ENCODE peak calls at places on chromosomes 12 and 14, in nine cellular contexts. B is astrocyte of the spinal cord, D is spleen, R is OCI-LY7, Z is AG09319, H is upper lobe of right lung, C is RWPE1, M is A673, J is transverse colon. L is an unnamed sample.

GRCh38 chr12:52440821-52441319 is 6.7 kb upstream of the KRT75 start:
- DNase-seq in B (peak), D (no peak), R (no peak), Z (no peak), H (no peak), C (peak), M (no peak), J (no peak), L (peak)

GRCh38 chr12:124713436-124714082 is 146.1 kb upstream of the NCOR2 start:
- DNase-seq in B (peak), D (no peak), R (no peak), Z (no peak), H (no peak), C (no peak), M (no peak), J (no peak), L (peak)

GRCh38 chr12:25756974-25757665 is 201.4 kb upstream of the RASSF8 start:
- DNase-seq in B (no peak), D (no peak), R (no peak), Z (no peak), H (no peak), C (no peak), M (no peak), J (no peak), L (no peak)

GRCh38 chr12:39723831-39724230 is 104.2 kb upstream of the ABCD2 start:
- DNase-seq in B (peak), D (no peak), R (no peak), Z (no peak), H (no peak), C (peak), M (peak), J (no peak), L (peak)

GRCh38 chr12:103929909-103930786 is at the start of gene HSP90B1:
- DNase-seq in B (peak), D (peak), R (peak), Z (peak), H (peak), C (peak), M (peak), J (peak), L (peak)

GRCh38 chr12:12240671-12241345 is 26.0 kb downstream of the LRP6 start:
- DNase-seq in B (peak), D (no peak), R (no peak), Z (no peak), H (no peak), C (no peak), M (peak), J (no peak), L (peak)

GRCh38 chr14:68563256-68564131 is 229.4 kb downstream of the ZFP36L1 start:
- DNase-seq in B (no peak), D (no peak), R (no peak), Z (peak), H (no peak), C (no peak), M (no peak), J (no peak), L (peak)

GRCh38 chr12:6538420-6539275 is 4.3 kb downstream of the GAPDH start:
- DNase-seq in B (no peak), D (no peak), R (peak), Z (no peak), H (no peak), C (no peak), M (peak), J (no peak), L (no peak)

GRCh38 chr12:24821691-24822090 is 127.2 kb downstream of the BCAT1 start:
- DNase-seq in B (peak), D (no peak), R (no peak), Z (no peak), H (no peak), C (peak), M (no peak), J (no peak), L (no peak)

GRCh38 chr12:14264316-14264715 is 101.2 kb upstream of the ATF7IP start:
- DNase-seq in B (no peak), D (no peak), R (no peak), Z (no peak), H (no peak), C (no peak), M (peak), J (no peak), L (peak)

GRCh38 chr12:95608252-95609033 is 57.2 kb upstream of the USP44 start:
- DNase-seq in B (peak), D (no peak), R (no peak), Z (no peak), H (peak), C (peak), M (peak), J (no peak), L (peak)

GRCh38 chr12:121175383-121176119 is 34.4 kb upstream of the P2RX4 start:
- DNase-seq in B (no peak), D (no peak), R (peak), Z (no peak), H (no peak), C (no peak), M (no peak), J (no peak), L (no peak)

GRCh38 chr12:78002878-78003277 is 172.2 kb downstream of the NAV3 start:
- DNase-seq in B (no peak), D (no peak), R (peak), Z (no peak), H (no peak), C (no peak), M (peak), J (no peak), L (peak)

GRCh38 chr12:74515849-74516248 is 21.8 kb upstream of the ATXN7L3B start:
- DNase-seq in B (no peak), D (no peak), R (no peak), Z (no peak), H (no peak), C (no peak), M (no peak), J (no peak), L (no peak)

GRCh38 chr12:132506730-132507538 is 17.0 kb downstream of the FBRSL1 start:
- DNase-seq in B (peak), D (peak), R (no peak), Z (peak), H (peak), C (no peak), M (peak), J (peak), L (peak)

GRCh38 chr12:91772411-91772810 is 373.2 kb downstream of the BTG1 start:
- DNase-seq in B (no peak), D (no peak), R (no peak), Z (no peak), H (no peak), C (no peak), M (no peak), J (no peak), L (no peak)

GRCh38 chr12:109870648-109871047 is 9.7 kb downstream of the GLTP start:
- DNase-seq in B (peak), D (no peak), R (no peak), Z (no peak), H (no peak), C (no peak), M (no peak), J (no peak), L (peak)

GRCh38 chr12:57148469-57149308 is 1.3 kb upstream of the LRP1-AS start:
- DNase-seq in B (no peak), D (no peak), R (no peak), Z (peak), H (peak), C (no peak), M (no peak), J (peak), L (peak)

GRCh38 chr12:104573-105081 is 38.1 kb downstream of the IQSEC3 start:
- DNase-seq in B (no peak), D (no peak), R (no peak), Z (no peak), H (no peak), C (no peak), M (no peak), J (peak), L (no peak)

GRCh38 chr14:77290705-77291104 is 19.7 kb upstream of the NGB start:
- DNase-seq in B (no peak), D (no peak), R (peak), Z (no peak), H (no peak), C (no peak), M (no peak), J (no peak), L (no peak)
- TF ChIP-seq CTCF in B (peak), D (no peak), R (peak), Z (no peak), H (no peak), C (no peak), M (no peak), J (no peak), L (no peak)

GRCh38 chr14:42110167-42110566 is 503.5 kb downstream of the LRFN5 start:
- DNase-seq in B (peak), D (no peak), R (peak), Z (peak), H (no peak), C (peak), M (peak), J (no peak), L (peak)
- TF ChIP-seq CTCF in B (peak), D (no peak), R (peak), Z (peak), H (peak), C (peak), M (peak), J (no peak), L (peak)

GRCh38 chr14:24213866-24214652 is 771 bp upstream of the CHMP4A start:
- DNase-seq in B (no peak), D (no peak), R (no peak), Z (no peak), H (no peak), C (no peak), M (no peak), J (no peak), L (no peak)
- TF ChIP-seq CTCF in B (no peak), D (no peak), R (peak), Z (no peak), H (no peak), C (no peak), M (no peak), J (no peak), L (no peak)

DNA sequence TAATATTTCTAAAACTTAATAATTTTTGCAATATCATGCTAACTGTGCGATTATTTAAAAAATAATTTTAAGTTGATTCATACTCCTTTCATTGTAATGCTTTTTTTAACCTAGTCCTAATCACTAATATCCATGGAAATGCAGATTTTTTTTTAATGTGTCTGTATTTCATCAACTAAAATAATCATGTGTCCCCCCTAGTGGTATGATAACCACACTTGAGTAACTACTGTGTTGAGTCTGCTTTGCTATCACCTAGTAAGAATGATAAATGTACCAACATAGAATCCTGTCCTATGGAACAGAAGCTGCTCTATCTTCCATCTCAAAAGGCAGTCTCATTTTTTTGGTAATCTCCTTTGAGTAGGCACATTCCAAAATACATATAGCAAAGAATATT is 19.1 kb upstream of the SYNE2 start:
- DNase-seq in B (no peak), D (no peak), R (peak), Z (no peak), H (no peak), C (no peak), M (no peak), J (no peak), L (no peak)
- TF ChIP-seq CTCF in B (no peak), D (no peak), R (peak), Z (no peak), H (no peak), C (no peak), M (no peak), J (no peak), L (peak)

DNA sequence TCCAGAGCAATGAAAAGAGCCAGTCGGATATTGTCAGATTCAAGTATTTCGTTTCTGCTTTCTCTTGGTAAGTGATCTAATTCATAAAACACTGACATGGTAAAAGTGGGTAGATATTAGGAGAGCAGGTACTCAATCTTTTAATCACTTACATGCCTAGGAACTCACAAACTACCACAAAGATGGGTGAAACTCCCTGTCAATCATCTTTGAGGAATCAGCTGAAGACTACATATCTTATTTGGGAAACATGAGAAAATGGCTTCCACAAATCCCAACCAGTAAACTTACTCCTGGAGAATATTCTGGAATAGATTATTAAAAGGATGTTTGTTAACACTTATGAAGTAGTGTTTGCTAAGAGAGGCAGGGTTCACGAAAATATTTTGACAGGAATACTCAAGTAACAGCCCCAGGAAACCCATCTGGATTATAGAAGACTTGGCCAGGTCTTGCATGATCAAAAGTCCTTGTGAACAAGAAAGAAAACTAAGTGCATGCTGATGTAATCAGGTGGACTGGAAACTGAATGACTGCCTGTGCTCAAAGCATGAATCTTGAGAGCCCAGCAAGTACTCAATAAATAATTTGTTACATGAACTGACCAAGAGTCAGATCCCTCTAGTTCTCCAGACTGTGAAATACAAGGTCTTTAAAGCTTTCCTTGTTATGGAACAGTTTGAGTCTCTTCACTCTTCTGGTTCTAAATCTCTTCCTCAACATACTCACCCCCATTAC is 15.5 kb downstream of the CNIH1 start:
- DNase-seq in B (no peak), D (no peak), R (no peak), Z (no peak), H (no peak), C (no peak), M (no peak), J (no peak), L (no peak)
- TF ChIP-seq CTCF in B (no peak), D (no peak), R (no peak), Z (no peak), H (no peak), C (no peak), M (no peak), J (no peak), L (no peak)

GRCh38 chr12:63753743-63754142 is 26.0 kb upstream of the RXYLT1 start:
- DNase-seq in B (no peak), D (no peak), R (no peak), Z (no peak), H (no peak), C (no peak), M (peak), J (no peak), L (no peak)
- TF ChIP-seq CTCF in B (peak), D (no peak), R (no peak), Z (peak), H (no peak), C (no peak), M (peak), J (no peak), L (peak)

DNA sequence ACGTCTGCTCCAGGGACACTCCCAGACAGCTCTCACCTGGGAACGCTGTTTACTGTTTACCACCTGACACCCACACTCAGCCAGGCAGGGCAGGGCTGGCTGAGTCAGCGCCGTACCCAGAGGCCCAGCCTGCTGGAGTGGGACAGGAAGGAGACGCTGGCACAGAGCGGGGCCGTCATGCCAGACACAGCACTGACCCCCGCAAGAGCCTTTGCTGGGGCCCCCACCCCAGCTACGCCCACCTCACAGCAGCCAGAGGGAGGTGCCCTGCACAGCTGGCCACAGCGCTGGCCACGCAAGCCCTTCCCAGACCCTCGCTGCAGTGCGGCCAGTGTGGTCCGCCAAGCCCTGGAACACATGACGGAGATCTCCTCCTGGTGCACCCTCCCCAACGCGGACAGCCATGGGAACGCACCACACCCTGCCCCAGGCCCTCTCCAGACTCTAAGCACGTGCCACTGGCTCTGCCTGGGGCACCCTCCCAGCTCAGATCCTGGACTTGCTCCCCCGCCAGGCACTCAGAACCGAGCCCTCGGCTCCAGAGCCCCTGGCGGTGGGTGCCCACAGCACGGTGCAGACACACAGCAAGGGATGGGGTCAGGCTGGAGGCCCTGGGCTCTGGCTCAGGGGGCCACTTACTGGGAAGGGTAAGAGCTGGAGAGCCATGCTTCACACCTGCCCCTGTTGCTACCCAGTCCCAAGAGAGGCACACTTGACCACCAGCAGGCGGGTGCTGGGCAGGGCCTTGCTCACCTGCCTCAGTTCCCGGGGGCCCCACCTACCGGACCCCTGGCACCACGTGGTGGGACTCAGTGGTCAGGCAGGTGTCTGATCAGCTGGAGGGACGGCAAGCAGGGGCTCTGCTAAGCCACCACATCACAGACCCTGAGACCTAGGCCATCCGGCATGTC is 5.6 kb downstream of the AHNAK2 start:
- DNase-seq in B (peak), D (peak), R (no peak), Z (no peak), H (peak), C (peak), M (no peak), J (peak), L (no peak)
- TF ChIP-seq CTCF in B (no peak), D (no peak), R (no peak), Z (no peak), H (no peak), C (peak), M (no peak), J (no peak), L (no peak)

L was measured in fibroblast of pulmonary artery.